ENCODE peak calls at places on chromosomes 3 and 15, in eight cellular contexts. Z is heart left ventricle, H is Peyer's patch, D is stomach, G is A549, X is sigmoid colon, O is spleen, R is HCT116. Q is an unnamed sample.

GRCh38 chr15:55221090-55222011 is 24.6 kb upstream of the RSL24D1 start:
- DNase-seq in Z (no peak), H (no peak), D (no peak), G (peak), X (no peak), O (no peak), R (no peak), Q (no peak)

GRCh38 chr3:55177749-55178148 is 249.9 kb upstream of the LRTM1 start:
- DNase-seq in Z (no peak), H (no peak), D (no peak), G (no peak), X (no peak), O (no peak), R (no peak), Q (no peak)

GRCh38 chr3:43183456-43183855 is 77.6 kb upstream of the POMGNT2 start:
- DNase-seq in Z (no peak), H (no peak), D (no peak), G (no peak), X (no peak), O (no peak), R (no peak), Q (no peak)

GRCh38 chr15:35320158-35320780 is 225.7 kb downstream of the DPH6 start:
- DNase-seq in Z (no peak), H (no peak), D (no peak), G (no peak), X (no peak), O (no peak), R (no peak), Q (no peak)

GRCh38 chr3:162147996-162148395 is 651.4 kb downstream of the OTOL1 start:
- DNase-seq in Z (no peak), H (no peak), D (no peak), G (no peak), X (no peak), O (no peak), R (no peak), Q (no peak)

GRCh38 chr3:32305477-32305876 is 67.0 kb downstream of the CMTM8 start:
- DNase-seq in Z (no peak), H (no peak), D (no peak), G (no peak), X (no peak), O (no peak), R (no peak), Q (no peak)

GRCh38 chr15:101043911-101044624 is 124.9 kb downstream of the LRRK1 start:
- DNase-seq in Z (no peak), H (peak), D (peak), G (no peak), X (peak), O (peak), R (no peak), Q (no peak)

GRCh38 chr3:55169608-55170010 is 241.8 kb upstream of the LRTM1 start:
- DNase-seq in Z (no peak), H (no peak), D (no peak), G (no peak), X (no peak), O (no peak), R (no peak), Q (no peak)

GRCh38 chr3:51932471-51933370 is 9.0 kb downstream of the RRP9 start:
- DNase-seq in Z (no peak), H (no peak), D (no peak), G (no peak), X (peak), O (peak), R (no peak), Q (no peak)

GRCh38 chr3:79729096-79729495 is 38.7 kb downstream of the ROBO1 start:
- DNase-seq in Z (no peak), H (no peak), D (no peak), G (no peak), X (no peak), O (no peak), R (no peak), Q (no peak)

GRCh38 chr3:425094-425493 is 228.5 kb downstream of the CHL1 start:
- DNase-seq in Z (no peak), H (no peak), D (no peak), G (no peak), X (no peak), O (no peak), R (no peak), Q (no peak)

GRCh38 chr15:51004103-51004536 is 90.6 kb downstream of the TNFAIP8L3 start:
- DNase-seq in Z (no peak), H (no peak), D (no peak), G (no peak), X (no peak), O (no peak), R (no peak), Q (no peak)

GRCh38 chr15:71386448-71387236 is 271.4 kb downstream of the THSD4 start:
- DNase-seq in Z (no peak), H (no peak), D (no peak), G (no peak), X (no peak), O (no peak), R (no peak), Q (peak)

GRCh38 chr3:147141516-147141915 is 264.8 kb downstream of the ZIC4 start:
- DNase-seq in Z (no peak), H (no peak), D (no peak), G (no peak), X (no peak), O (no peak), R (no peak), Q (no peak)

GRCh38 chr15:81939604-81940440 is 106.0 kb downstream of the MEX3B start:
- DNase-seq in Z (no peak), H (no peak), D (no peak), G (peak), X (no peak), O (no peak), R (peak), Q (no peak)

GRCh38 chr3:64759811-64760210 is 72.0 kb upstream of the ADAMTS9 start:
- DNase-seq in Z (no peak), H (no peak), D (no peak), G (no peak), X (no peak), O (no peak), R (no peak), Q (no peak)

GRCh38 chr3:17965331-17965730 is 222.9 kb upstream of the TBC1D5 start:
- DNase-seq in Z (no peak), H (no peak), D (no peak), G (no peak), X (no peak), O (no peak), R (no peak), Q (no peak)

GRCh38 chr3:23752126-23752525 is 53.6 kb upstream of the UBE2E1 start:
- DNase-seq in Z (no peak), H (no peak), D (no peak), G (no peak), X (no peak), O (no peak), R (no peak), Q (no peak)

GRCh38 chr15:74954515-74954914 is 2.1 kb downstream of the RPP25 start:
- DNase-seq in Z (peak), H (no peak), D (no peak), G (no peak), X (no peak), O (peak), R (no peak), Q (no peak)

GRCh38 chr3:141114816-141115458 is 63.8 kb downstream of the SPSB4 start:
- DNase-seq in Z (no peak), H (no peak), D (no peak), G (peak), X (no peak), O (no peak), R (peak), Q (no peak)

GRCh38 chr3:190167936-190168680 is 47.4 kb upstream of the P3H2 start:
- DNase-seq in Z (no peak), H (no peak), D (no peak), G (no peak), X (no peak), O (no peak), R (no peak), Q (no peak)

GRCh38 chr15:59332009-59332408 is 40.7 kb downstream of the MYO1E start:
- DNase-seq in Z (no peak), H (no peak), D (no peak), G (no peak), X (no peak), O (no peak), R (no peak), Q (no peak)

GRCh38 chr3:127768346-127769008 is 53.8 kb downstream of the MGLL start:
- DNase-seq in Z (no peak), H (no peak), D (no peak), G (peak), X (no peak), O (peak), R (no peak), Q (no peak)

GRCh38 chr15:75823860-75824613 is 19.2 kb upstream of the UBE2Q2 start:
- DNase-seq in Z (no peak), H (no peak), D (no peak), G (no peak), X (no peak), O (no peak), R (no peak), Q (no peak)

GRCh38 chr3:55559651-55560423 is 72.7 kb upstream of the WNT5A start:
- DNase-seq in Z (no peak), H (no peak), D (no peak), G (no peak), X (no peak), O (no peak), R (no peak), Q (no peak)

GRCh38 chr15:58491151-58491473 is 59.3 kb downstream of the LIPC start:
- DNase-seq in Z (peak), H (no peak), D (no peak), G (no peak), X (no peak), O (no peak), R (no peak), Q (no peak)

GRCh38 chr3:115285001-115285400 is 137.9 kb upstream of the ZBTB20 start:
- DNase-seq in Z (no peak), H (no peak), D (no peak), G (no peak), X (no peak), O (no peak), R (no peak), Q (no peak)

GRCh38 chr3:111715911-111716523 is 120.9 kb upstream of the ZBED2 start:
- DNase-seq in Z (peak), H (peak), D (peak), G (peak), X (no peak), O (no peak), R (no peak), Q (peak)

GRCh38 chr3:149658444-149659172 is 783 bp upstream of the WWTR1 start:
- DNase-seq in Z (peak), H (peak), D (peak), G (peak), X (peak), O (peak), R (peak), Q (peak)

GRCh38 chr3:107985496-107985895 is 105.3 kb downstream of the CD47 start:
- DNase-seq in Z (no peak), H (no peak), D (no peak), G (no peak), X (no peak), O (no peak), R (no peak), Q (no peak)

GRCh38 chr3:53579636-53580035 is 85.2 kb downstream of the CACNA1D start:
- DNase-seq in Z (no peak), H (no peak), D (no peak), G (no peak), X (no peak), O (no peak), R (no peak), Q (no peak)

GRCh38 chr3:53583161-53583690 is 88.8 kb downstream of the CACNA1D start:
- DNase-seq in Z (no peak), H (no peak), D (no peak), G (no peak), X (no peak), O (no peak), R (no peak), Q (no peak)

GRCh38 chr3:53581671-53582070 is 87.3 kb downstream of the CACNA1D start:
- DNase-seq in Z (no peak), H (no peak), D (no peak), G (no peak), X (no peak), O (no peak), R (no peak), Q (no peak)

GRCh38 chr3:53577486-53577885 is 83.1 kb downstream of the CACNA1D start:
- DNase-seq in Z (no peak), H (no peak), D (no peak), G (no peak), X (no peak), O (no peak), R (no peak), Q (no peak)
- H3K27ac ChIP-seq in Z (no peak), H (no peak), D (no peak), G (peak), X (no peak), O (no peak), R (no peak), Q (no peak)

GRCh38 chr15:69412701-69413100 is 1.4 kb upstream of the KIF23 start:
- DNase-seq in Z (no peak), H (no peak), D (no peak), G (no peak), X (no peak), O (no peak), R (no peak), Q (no peak)

GRCh38 chr15:69412274-69412673 is 1.9 kb upstream of the KIF23 start:
- DNase-seq in Z (no peak), H (no peak), D (no peak), G (no peak), X (no peak), O (no peak), R (no peak), Q (no peak)

GRCh38 chr15:69415381-69415780 is 1.2 kb downstream of the KIF23 start:
- DNase-seq in Z (no peak), H (no peak), D (no peak), G (no peak), X (no peak), O (no peak), R (no peak), Q (no peak)

GRCh38 chr15:69414702-69415161 is 583 bp downstream of the KIF23 start:
- DNase-seq in Z (no peak), H (no peak), D (no peak), G (peak), X (no peak), O (no peak), R (peak), Q (no peak)

GRCh38 chr15:69413822-69414701 is at the start of gene KIF23:
- DNase-seq in Z (peak), H (peak), D (peak), G (peak), X (peak), O (peak), R (peak), Q (peak)
- TF ChIP-seq POLR2A in Z (no peak), H (no peak), D (no peak), G (peak), X (no peak), O (no peak), R (peak), Q (no peak)

GRCh38 chr3:188888321-188889056 is 283.3 kb upstream of the TPRG1 start:
- DNase-seq in Z (no peak), H (no peak), D (no peak), G (no peak), X (no peak), O (no peak), R (no peak), Q (no peak)
- H3K27ac ChIP-seq in Z (peak), H (no peak), D (no peak), G (no peak), X (no peak), O (no peak), R (no peak), Q (no peak)

DNA sequence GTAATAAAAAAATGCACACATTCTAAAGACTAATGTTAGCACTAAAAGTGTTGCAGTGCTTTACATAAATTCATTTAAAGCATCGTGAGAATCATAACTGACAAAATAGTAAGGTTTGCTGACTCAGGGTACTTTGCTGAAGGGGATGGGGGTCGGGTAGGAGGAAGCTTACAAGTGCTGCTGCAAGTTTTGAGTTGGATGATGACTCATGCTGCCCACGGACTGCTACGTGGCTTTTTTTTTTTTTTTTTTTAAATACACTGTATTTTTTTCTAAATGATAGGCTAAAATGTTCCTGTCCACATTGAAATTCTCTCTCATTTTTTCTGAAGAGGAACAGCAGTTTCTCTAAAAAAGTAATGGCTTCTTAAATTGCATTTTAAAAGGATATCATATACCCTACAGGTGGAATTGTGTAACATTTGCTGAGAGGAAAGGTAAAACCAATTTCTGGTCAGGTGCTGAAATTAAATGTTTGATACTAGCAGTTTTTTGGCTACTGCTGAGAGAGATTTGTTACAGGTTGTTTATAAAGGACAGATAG is 2.2 kb downstream of the MAPK6 start:
- DNase-seq in Z (peak), H (peak), D (peak), G (peak), X (peak), O (no peak), R (peak), Q (no peak)
- TF ChIP-seq POLR2A in Z (no peak), H (no peak), D (no peak), G (no peak), X (no peak), O (no peak), R (no peak), Q (no peak)